ENCODE peak calls at places on chromosomes 1 and 21, in four cellular contexts. J is ascending aorta, T is WERI-Rb-1, N is Calu3. I is an unnamed sample.

GRCh38 chr1:24043345-24044032 is 63.4 kb upstream of the SRSF10 start:
- DNase-seq in N (no peak), T (no peak), J (no peak), I (no peak)

GRCh38 chr1:109161836-109162606 is 48.1 kb downstream of the ELAPOR1 start:
- DNase-seq in T (no peak), N (no peak), J (peak; percentile 65), I (no peak)

GRCh38 chr1:167103236-167103894 is 9.5 kb downstream of the STYXL2 start:
- DNase-seq in J (no peak), N (no peak), T (no peak), I (no peak)

GRCh38 chr1:39683591-39684312 is 7.5 kb downstream of the HPCAL4 start:
- DNase-seq in N (no peak), T (no peak), J (no peak), I (no peak)

GRCh38 chr1:199422206-199422605 is 605.3 kb upstream of the NR5A2 start:
- DNase-seq in J (no peak), T (peak; percentile 44), N (peak; percentile 51), I (no peak)

GRCh38 chr1:86713477-86713876 is 9.1 kb downstream of the SH3GLB1 start:
- DNase-seq in J (no peak), T (no peak), N (no peak), I (no peak)

GRCh38 chr1:191025896-191026642 is 548.4 kb upstream of the BRINP3 start:
- DNase-seq in N (no peak), J (no peak), T (no peak), I (peak; percentile 48)

GRCh38 chr1:51320967-51321923 is 9.1 kb downstream of the TTC39A start:
- DNase-seq in N (no peak), T (no peak), J (no peak), I (no peak)

GRCh38 chr1:208668991-208669390 is 424.8 kb upstream of the PLXNA2 start:
- DNase-seq in N (no peak), J (no peak), T (no peak), I (no peak)

GRCh38 chr1:1602321-1602931 is 2.5 kb upstream of the FNDC10 start:
- DNase-seq in N (no peak), T (no peak), J (no peak), I (no peak)

GRCh38 chr1:89917353-89917752 is 77.6 kb upstream of the ZNF326 start:
- DNase-seq in T (no peak), J (no peak), N (no peak), I (no peak)

GRCh38 chr1:87335175-87335992 is 6.7 kb downstream of the LMO4 start:
- DNase-seq in J (peak; percentile 81), N (peak; percentile 72), T (peak; percentile 71), I (peak; percentile 72)

GRCh38 chr1:14297356-14297755 is 301.1 kb upstream of the KAZN start:
- DNase-seq in T (no peak), J (no peak), N (no peak), I (no peak)

GRCh38 chr1:155127672-155128468 is at the start of gene EFNA1:
- DNase-seq in N (peak; percentile 79), J (peak; percentile 76), T (peak; percentile 77), I (no peak)

GRCh38 chr1:17140279-17140678 is 21.0 kb upstream of the PADI2 start:
- DNase-seq in T (no peak), J (no peak), N (no peak), I (no peak)

GRCh38 chr1:24190970-24191570 is 4.0 kb upstream of the IFNLR1 start:
- DNase-seq in J (no peak), T (no peak), N (no peak), I (no peak)

GRCh38 chr1:169115891-169116585 is 9.5 kb downstream of the ATP1B1 start:
- DNase-seq in J (no peak), T (no peak), N (peak; percentile 96), I (no peak)

GRCh38 chr1:211698161-211699026 is 23.0 kb upstream of the NEK2 start:
- DNase-seq in J (peak; percentile 78), T (peak; percentile 93), N (peak; percentile 94), I (peak; percentile 82)

GRCh38 chr1:214584805-214585766 is 17.9 kb upstream of the CENPF start:
- DNase-seq in J (no peak), T (no peak), N (no peak), I (no peak)

GRCh38 chr1:118978914-118979701 is 9.0 kb downstream of the TBX15 start:
- DNase-seq in J (no peak), N (no peak), T (no peak), I (no peak)

GRCh38 chr1:50163674-50164073 is 55.0 kb downstream of the ELAVL4 start:
- DNase-seq in T (no peak), N (no peak), J (no peak), I (no peak)

GRCh38 chr1:167899253-167899681 is 14.7 kb downstream of the ADCY10 start:
- DNase-seq in N (no peak), J (peak; percentile 88), T (no peak), I (no peak)

GRCh38 chr1:116321766-116322175 is 51.3 kb upstream of the ATP1A1 start:
- DNase-seq in N (no peak), T (no peak), J (no peak), I (no peak)

GRCh38 chr1:34164510-34165381 is at the start of gene CSMD2:
- DNase-seq in T (peak; percentile 16), N (peak; percentile 33), J (no peak), I (no peak)

GRCh38 chr21:37862536-37862935 is 53.7 kb downstream of the KCNJ6 start:
- DNase-seq in J (no peak), T (peak; percentile 73), N (peak; percentile 6), I (no peak)

GRCh38 chr1:178498896-178499675 is 2.3 kb upstream of the CLEC20A start:
- DNase-seq in T (no peak), N (no peak), J (no peak), I (no peak)

GRCh38 chr1:58809327-58810040 is 25.6 kb upstream of the JUN start:
- DNase-seq in J (no peak), T (no peak), N (no peak), I (no peak)

GRCh38 chr1:164613176-164613575 is 54.2 kb downstream of the PBX1 start:
- DNase-seq in J (no peak), N (peak; percentile 58), T (no peak), I (no peak)

GRCh38 chr1:154411525-154411924 is 6.4 kb downstream of the IL6R start:
- DNase-seq in T (no peak), J (no peak), N (no peak), I (no peak)

GRCh38 chr1:46596036-46596435 is 8.0 kb downstream of the MKNK1 start:
- DNase-seq in J (no peak), T (no peak), N (no peak), I (no peak)

GRCh38 chr21:36540700-36541099 is 60.8 kb upstream of the CLDN14 start:
- DNase-seq in J (no peak), T (no peak), N (no peak), I (no peak)

GRCh38 chr1:227742738-227743715 is 7.8 kb downstream of the SNAP47 start:
- DNase-seq in T (no peak), J (no peak), N (no peak), I (no peak)

GRCh38 chr1:43034778-43035177 is 76.1 kb upstream of the SLC2A1 start:
- DNase-seq in T (no peak), J (no peak), N (no peak), I (no peak)

GRCh38 chr1:12595839-12596821 is 21.9 kb downstream of the DHRS3 start:
- DNase-seq in J (peak; percentile 96), N (peak; percentile 94), T (no peak), I (peak; percentile 81)

GRCh38 chr1:26360051-26360806 is 6.3 kb upstream of the CRYBG2 start:
- DNase-seq in N (no peak), T (no peak), J (no peak), I (no peak)

GRCh38 chr1:172019971-172020370 is 178.7 kb downstream of the DNM3 start:
- DNase-seq in J (no peak), T (no peak), N (no peak), I (no peak)

GRCh38 chr1:158003409-158003805 is 10.0 kb downstream of the KIRREL1 start:
- DNase-seq in T (no peak), N (no peak), J (no peak), I (no peak)

GRCh38 chr1:235648954-235649721 is 446 bp downstream of the GNG4 start:
- DNase-seq in T (peak; percentile 59), J (no peak), N (peak; percentile 75), I (peak; percentile 80)
- TF ChIP-seq CTCF in T (no peak), J (no peak), N (no peak), I (no peak)

DNA sequence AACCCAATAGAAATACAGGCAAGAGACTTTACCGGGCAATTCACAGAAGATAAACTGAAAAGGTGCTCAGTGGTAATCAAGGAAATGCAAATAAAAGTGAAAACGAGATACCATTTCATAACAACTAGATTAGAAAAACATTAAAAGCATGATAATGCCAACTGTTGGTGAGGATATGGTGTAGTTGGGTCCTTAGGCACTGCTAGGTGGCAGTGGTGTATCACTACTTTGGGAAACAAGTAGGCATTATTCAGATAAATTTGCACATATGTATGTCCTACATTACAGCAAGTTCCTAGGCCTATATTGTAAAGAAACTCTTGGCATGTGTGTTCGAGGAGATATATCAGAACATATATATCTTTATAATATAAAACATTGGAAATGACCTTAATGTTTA is 31.0 kb downstream of the AZIN2 start:
- DNase-seq in T (no peak), N (no peak), J (no peak), I (no peak)
- TF ChIP-seq CTCF in T (peak; percentile 48), N (no peak), J (no peak), I (peak; percentile 55)

GRCh38 chr1:6183520-6183989 is 3.4 kb upstream of the CHD5 start:
- DNase-seq in J (no peak), T (no peak), N (no peak), I (no peak)
- TF ChIP-seq CTCF in J (no peak), T (peak; percentile 7), N (no peak), I (peak; percentile 24)

DNA sequence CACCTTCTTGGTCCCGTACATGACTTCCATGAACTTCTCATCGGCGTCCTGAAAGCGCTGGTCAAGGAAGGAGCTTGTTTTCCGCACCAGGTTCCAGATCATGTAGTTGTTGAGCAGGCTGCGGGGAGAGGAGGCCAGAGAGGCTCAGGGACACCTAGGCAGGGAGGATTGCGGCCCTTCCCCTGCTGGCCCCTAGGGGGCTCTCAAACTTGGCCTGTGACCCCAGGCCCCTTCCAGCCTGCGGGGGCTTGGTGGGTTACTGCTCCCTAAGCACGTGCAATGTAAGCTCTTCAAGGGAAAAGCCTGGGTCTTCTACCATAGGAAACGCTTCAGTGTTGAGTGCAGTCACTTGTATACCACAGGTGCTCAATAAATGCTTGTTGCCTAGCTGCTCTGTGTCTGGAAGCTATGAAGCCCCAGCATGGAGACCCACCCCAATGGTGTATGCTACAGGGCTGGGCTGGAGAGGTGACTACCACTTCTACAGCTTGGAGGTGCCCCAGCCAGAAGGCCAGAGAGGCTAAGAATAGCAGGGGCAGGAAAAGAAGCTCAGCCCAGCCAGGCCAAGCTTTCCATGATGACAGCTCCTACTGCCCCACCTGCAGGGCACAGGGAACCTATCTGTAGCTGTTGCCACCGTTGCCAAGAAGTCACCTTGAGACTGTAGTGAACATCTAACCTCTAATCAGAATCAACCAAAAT is 45.1 kb downstream of the ECE1 start:
- DNase-seq in J (no peak), N (no peak), T (no peak), I (no peak)
- TF ChIP-seq CTCF in J (no peak), N (peak; percentile 36), T (peak; percentile 62), I (peak; percentile 63)

I was measured in type B pancreatic cell.